ENCODE peak calls at places on chromosomes 4 and X, in eight cellular contexts. Z is tibial nerve, M is endodermal cell, R is ovary, X is spleen, K is cardiac muscle cell, B is RWPE2, Q is aorta. S is an unnamed sample. For H3K4me1 and H3K9me3, the result is how much of the 10 kb centered on the place peaks cover.

GRCh38 chrX:153900806-153901752 is 3.4 kb upstream of the AVPR2 start:
- DNase-seq in Z (no peak), M (peak), R (no peak), X (peak), K (peak), B (peak), Q (peak), S (peak)

GRCh38 chr4:59374416-59374815 is 1825.7 kb upstream of the ADGRL3 start:
- DNase-seq in Z (no peak), M (no peak), R (no peak), X (no peak), K (no peak), B (no peak), Q (no peak), S (no peak)

GRCh38 chr4:100929753-100930152 is 411.9 kb upstream of the EMCN start:
- DNase-seq in Z (no peak), M (no peak), R (no peak), X (no peak), K (no peak), B (no peak), Q (no peak), S (no peak)

GRCh38 chr4:81626851-81627250 is 155.1 kb upstream of the RASGEF1B start:
- DNase-seq in Z (no peak), M (no peak), R (no peak), X (no peak), K (no peak), B (no peak), Q (no peak), S (no peak)

GRCh38 chrX:107659768-107660167 is 31.5 kb downstream of the PRPS1 start:
- DNase-seq in Z (no peak), M (no peak), R (no peak), X (no peak), K (peak), B (no peak), Q (no peak), S (no peak)

GRCh38 chr4:139762715-139763114 is 97.1 kb downstream of the MGST2 start:
- DNase-seq in Z (no peak), M (no peak), R (no peak), X (no peak), K (peak), B (no peak), Q (no peak), S (no peak)

GRCh38 chr4:11456441-11456840 is 27.7 kb upstream of the HS3ST1 start:
- DNase-seq in Z (no peak), M (no peak), R (no peak), X (no peak), K (no peak), B (no peak), Q (no peak), S (no peak)

GRCh38 chr4:40628888-40629287 is 776 bp downstream of the RBM47 start:
- DNase-seq in Z (no peak), M (no peak), R (no peak), X (no peak), K (no peak), B (no peak), Q (no peak), S (no peak)

GRCh38 chr4:84814100-84814750 is 152.3 kb downstream of the WDFY3 start:
- DNase-seq in Z (no peak), M (no peak), R (no peak), X (no peak), K (peak), B (peak), Q (no peak), S (no peak)

GRCh38 chrX:72663737-72664136 is 50.4 kb downstream of the PHKA1 start:
- DNase-seq in Z (no peak), M (no peak), R (no peak), X (no peak), K (no peak), B (no peak), Q (no peak), S (no peak)

GRCh38 chrX:48890296-48890925 is 7.2 kb downstream of the TIMM17B start:
- DNase-seq in Z (no peak), M (no peak), R (peak), X (no peak), K (no peak), B (no peak), Q (peak), S (no peak)

GRCh38 chrX:149498767-149499166 is 6.3 kb downstream of the IDS start:
- DNase-seq in Z (no peak), M (no peak), R (no peak), X (no peak), K (no peak), B (no peak), Q (no peak), S (no peak)

GRCh38 chr4:150255610-150256580 is 177.7 kb downstream of the DCLK2 start:
- DNase-seq in Z (no peak), M (no peak), R (peak), X (no peak), K (peak), B (no peak), Q (no peak), S (no peak)

GRCh38 chrX:119734897-119735339 is 23.5 kb upstream of the SOWAHD start:
- DNase-seq in Z (no peak), M (no peak), R (peak), X (peak), K (peak), B (no peak), Q (peak), S (no peak)

GRCh38 chr4:2723751-2724150 is 32.4 kb downstream of the TNIP2 start:
- DNase-seq in Z (no peak), M (no peak), R (peak), X (peak), K (no peak), B (no peak), Q (peak), S (no peak)

GRCh38 chr4:13331827-13332226 is 152.3 kb downstream of the RAB28 start:
- DNase-seq in Z (no peak), M (no peak), R (no peak), X (no peak), K (no peak), B (no peak), Q (no peak), S (no peak)

GRCh38 chrX:46582964-46583363 is 9.4 kb downstream of the CHST7 start:
- DNase-seq in Z (no peak), M (no peak), R (no peak), X (no peak), K (peak), B (no peak), Q (no peak), S (no peak)

GRCh38 chr4:8419222-8420041 is 21.1 kb downstream of the ACOX3 start:
- DNase-seq in Z (no peak), M (no peak), R (no peak), X (no peak), K (peak), B (no peak), Q (no peak), S (no peak)

GRCh38 chrX:19879742-19880378 is 7.5 kb downstream of the SH3KBP1 start:
- DNase-seq in Z (no peak), M (no peak), R (no peak), X (no peak), K (no peak), B (no peak), Q (no peak), S (no peak)

GRCh38 chr4:84418032-84418709 is 80.9 kb downstream of the NKX6-1 start:
- DNase-seq in Z (no peak), M (no peak), R (no peak), X (no peak), K (no peak), B (no peak), Q (no peak), S (no peak)

GRCh38 chr4:35943606-35944005 is 300.7 kb downstream of the ARAP2 start:
- DNase-seq in Z (no peak), M (no peak), R (no peak), X (no peak), K (no peak), B (no peak), Q (no peak), S (no peak)

GRCh38 chr4:140049024-140049923 is 104.7 kb downstream of the MAML3 start:
- DNase-seq in Z (no peak), M (peak), R (peak), X (peak), K (peak), B (no peak), Q (no peak), S (peak)

GRCh38 chr4:184269879-184270430 is 52.3 kb upstream of the ENPP6 start:
- DNase-seq in Z (no peak), M (no peak), R (no peak), X (no peak), K (no peak), B (no peak), Q (no peak), S (no peak)

GRCh38 chr4:88659890-88660208 is 37.8 kb downstream of the NAP1L5 start:
- DNase-seq in Z (no peak), M (no peak), R (no peak), X (no peak), K (no peak), B (no peak), Q (no peak), S (no peak)

GRCh38 chr4:40484346-40484745 is 145.3 kb downstream of the RBM47 start:
- DNase-seq in Z (no peak), M (no peak), R (no peak), X (no peak), K (no peak), B (no peak), Q (no peak), S (no peak)

GRCh38 chr4:40405194-40405593 is 70.1 kb downstream of the CHRNA9 start:
- DNase-seq in Z (no peak), M (no peak), R (no peak), X (no peak), K (no peak), B (no peak), Q (no peak), S (no peak)

GRCh38 chr4:37685211-37685725 is 908 bp downstream of the RELL1 start:
- DNase-seq in Z (no peak), M (no peak), R (no peak), X (no peak), K (peak), B (no peak), Q (no peak), S (peak)
- H3K27ac ChIP-seq in Z (peak), M (no peak), R (peak), X (peak), K (no peak), B (peak), Q (no peak), S (peak)

GRCh38 chr4:10114147-10114546 is 2.5 kb downstream of the WDR1 start:
- DNase-seq in Z (no peak), M (no peak), R (no peak), X (no peak), K (no peak), B (no peak), Q (no peak), S (no peak)

GRCh38 chr4:10114607-10115006 is 2.0 kb downstream of the WDR1 start:
- DNase-seq in Z (no peak), M (peak), R (peak), X (no peak), K (no peak), B (no peak), Q (no peak), S (no peak)

GRCh38 chr4:10113362-10114047 is 3.1 kb downstream of the WDR1 start:
- DNase-seq in Z (no peak), M (no peak), R (no peak), X (no peak), K (no peak), B (no peak), Q (no peak), S (no peak)

GRCh38 chr4:10111067-10111801 is 5.4 kb downstream of the WDR1 start:
- DNase-seq in Z (no peak), M (peak), R (no peak), X (no peak), K (no peak), B (no peak), Q (no peak), S (no peak)

GRCh38 chr4:10112658-10113284 is 3.8 kb downstream of the WDR1 start:
- DNase-seq in Z (no peak), M (no peak), R (no peak), X (no peak), K (no peak), B (no peak), Q (no peak), S (no peak)
- H3K4me1 ChIP-seq in Z (half or more), M (under half), R (under half), X (under half), K (under half), B (under half), Q (under half), S (half or more)

GRCh38 chr4:147530723-147531122 is 49.8 kb downstream of the EDNRA start:
- DNase-seq in Z (no peak), M (no peak), R (no peak), X (no peak), K (no peak), B (no peak), Q (no peak), S (no peak)

GRCh38 chr4:147530153-147530552 is 49.3 kb downstream of the EDNRA start:
- DNase-seq in Z (no peak), M (no peak), R (no peak), X (no peak), K (no peak), B (no peak), Q (no peak), S (no peak)

GRCh38 chr4:147539959-147540358 is 59.1 kb downstream of the EDNRA start:
- DNase-seq in Z (no peak), M (no peak), R (no peak), X (no peak), K (no peak), B (no peak), Q (no peak), S (no peak)

GRCh38 chr4:147535161-147535560 is 54.3 kb downstream of the EDNRA start:
- DNase-seq in Z (no peak), M (no peak), R (no peak), X (no peak), K (no peak), B (no peak), Q (no peak), S (no peak)
- H3K9me3 ChIP-seq in Z (under half), M (under half), R (under half), X (under half), K (under half), B (under half), Q (under half), S (under half)

DNA sequence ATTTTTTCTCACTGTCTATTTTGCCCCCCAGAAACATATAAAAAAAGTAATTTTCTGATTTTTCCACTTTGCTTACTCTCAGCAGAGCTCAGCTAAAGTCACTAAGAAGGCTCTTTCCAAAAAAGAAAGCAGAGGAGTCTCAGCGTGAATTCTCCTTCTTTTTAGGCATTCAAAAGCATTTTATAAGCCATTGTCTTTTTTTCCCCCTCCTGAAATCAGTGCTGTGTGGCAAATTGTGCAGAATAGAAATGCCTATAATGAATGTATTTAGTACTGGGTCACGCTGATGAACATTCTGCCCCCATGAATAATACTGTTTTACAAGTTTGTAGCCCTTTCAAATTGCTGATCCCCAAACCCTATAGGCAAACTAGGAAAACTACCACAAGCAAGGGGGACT is 1.6 kb upstream of the PCDH18 start:
- DNase-seq in Z (no peak), M (no peak), R (no peak), X (no peak), K (no peak), B (no peak), Q (no peak), S (no peak)
- H3K27ac ChIP-seq in Z (peak), M (peak), R (peak), X (no peak), K (no peak), B (no peak), Q (no peak), S (no peak)

GRCh38 chr4:94533405-94534223 is 81.9 kb downstream of the PDLIM5 start:
- DNase-seq in Z (no peak), M (no peak), R (no peak), X (no peak), K (no peak), B (no peak), Q (no peak), S (no peak)

GRCh38 chr4:94536649-94537464 is 85.1 kb downstream of the PDLIM5 start:
- DNase-seq in Z (no peak), M (no peak), R (no peak), X (no peak), K (peak), B (no peak), Q (no peak), S (no peak)

GRCh38 chr4:94536049-94536448 is 84.3 kb downstream of the PDLIM5 start:
- DNase-seq in Z (no peak), M (no peak), R (no peak), X (no peak), K (no peak), B (no peak), Q (no peak), S (no peak)

GRCh38 chr4:94532016-94532789 is 80.5 kb downstream of the PDLIM5 start:
- DNase-seq in Z (no peak), M (no peak), R (no peak), X (no peak), K (peak), B (peak), Q (no peak), S (no peak)

DNA sequence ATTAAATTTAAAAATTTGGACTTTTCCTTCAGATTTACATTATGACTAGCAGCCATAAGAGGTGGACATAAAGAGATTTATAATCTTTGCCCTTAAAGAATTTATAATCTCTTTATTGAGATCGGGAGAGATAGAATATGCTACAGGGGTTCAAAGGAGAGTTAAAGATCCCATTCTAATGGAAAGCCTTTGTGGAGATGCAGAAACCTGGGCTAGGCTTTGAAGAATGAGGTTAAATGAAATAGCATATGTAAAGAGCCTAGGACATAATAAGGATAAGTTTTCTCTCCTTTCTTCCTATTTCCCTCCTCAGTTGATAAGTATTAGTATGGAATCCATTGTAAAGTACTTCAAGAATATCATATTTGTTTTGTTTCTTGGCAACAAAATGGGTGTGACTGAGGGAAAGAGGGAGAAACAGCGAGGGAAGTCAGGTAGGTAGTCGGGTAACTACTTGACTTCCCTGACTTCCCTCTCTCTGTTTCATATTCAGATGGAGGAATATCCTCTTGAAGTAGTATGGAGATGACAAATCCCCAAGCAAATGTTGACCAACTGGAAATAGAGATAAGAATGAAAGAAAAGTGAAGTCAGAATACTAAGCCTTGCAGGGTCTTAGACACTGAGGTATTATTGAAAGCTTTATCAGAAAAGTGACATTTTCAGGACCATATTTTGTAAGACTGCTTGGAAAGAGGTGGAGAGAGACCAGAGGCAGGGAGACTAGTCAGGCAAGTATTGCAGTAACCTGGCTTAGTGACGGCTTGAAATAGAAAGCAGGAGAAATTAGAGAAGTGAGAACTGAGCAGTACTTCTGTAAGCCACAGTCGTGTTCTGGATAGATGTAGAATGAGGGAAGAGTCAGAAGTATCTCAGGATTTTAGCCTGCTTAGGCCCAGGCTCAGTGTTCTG is 82.9 kb downstream of the PDLIM5 start:
- DNase-seq in Z (no peak), M (peak), R (no peak), X (no peak), K (peak), B (no peak), Q (no peak), S (no peak)
- H3K4me1 ChIP-seq in Z (under half), M (under half), R (under half), X (under half), K (half or more), B (half or more), Q (under half), S (under half)

GRCh38 chr4:374298-375160 is 36.9 kb downstream of the ZNF141 start:
- DNase-seq in Z (no peak), M (no peak), R (no peak), X (no peak), K (no peak), B (no peak), Q (no peak), S (no peak)

GRCh38 chr4:373062-373839 is 35.6 kb downstream of the ZNF141 start:
- DNase-seq in Z (no peak), M (no peak), R (no peak), X (no peak), K (no peak), B (no peak), Q (no peak), S (no peak)
- H3K9me3 ChIP-seq in Z (under half), M (half or more), R (under half), X (half or more), K (under half), B (half or more), Q (under half), S (half or more)

DNA sequence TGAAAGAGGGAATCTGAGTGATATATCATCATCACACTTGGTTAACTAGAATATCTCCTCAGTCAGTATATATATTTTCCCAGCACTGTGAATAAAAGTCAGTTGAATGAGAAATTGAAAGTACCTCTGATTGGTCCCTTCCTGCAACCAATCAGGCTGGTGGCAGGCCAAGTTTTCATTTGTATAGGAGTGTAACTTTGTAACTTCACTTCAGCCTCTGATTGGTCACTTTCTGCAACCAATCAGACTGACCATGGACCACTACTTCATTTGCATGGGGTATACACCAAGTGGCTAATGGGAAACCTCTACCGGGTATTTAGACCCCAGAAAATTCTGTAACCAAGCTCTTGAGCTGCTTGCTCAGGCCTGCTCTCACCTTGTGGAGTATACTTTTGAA is 1.9 kb upstream of the PGK1 start:
- DNase-seq in Z (no peak), M (no peak), R (no peak), X (no peak), K (peak), B (no peak), Q (no peak), S (no peak)
- H3K27ac ChIP-seq in Z (no peak), M (no peak), R (no peak), X (no peak), K (no peak), B (no peak), Q (no peak), S (no peak)

S was measured in CD4-positive, CD25-positive, alpha-beta regulatory T cell.